ENCODE peak calls at places on chromosome 9, in seven cellular contexts. U is GM20000, M is AG09309, N is activated B cell treated with CpG ODN at 0.5 μM for 24 hours, H is left ventricle myocardium inferior, F is choroid plexus epithelial cell, I is IMR-90. C is an unnamed sample.
A peak's percentile ranks its signal among the peaks of the same experiment; 100 is the strongest.

GRCh38 chr9:128627906-128628305 is 28.7 kb downstream of the DYNC2I2 start:
- DNase-seq in U (no peak), M (no peak), N (no peak), H (no peak), F (no peak), I (no peak), C (no peak)

GRCh38 chr9:118522093-118523028 is 818.2 kb downstream of the TLR4 start:
- DNase-seq in U (peak; percentile 51), M (no peak), N (no peak), H (peak; percentile 23), F (peak; percentile 90), I (no peak), C (peak; percentile 90)

GRCh38 chr9:20811872-20812271 is 127.8 kb downstream of the FOCAD start:
- DNase-seq in U (no peak), M (no peak), N (no peak), H (no peak), F (peak; percentile 53), I (peak; percentile 76), C (no peak)

GRCh38 chr9:126219717-126220116 is 106.9 kb upstream of the MVB12B start:
- DNase-seq in U (no peak), M (no peak), N (no peak), H (no peak), F (no peak), I (no peak), C (peak; percentile 33)

GRCh38 chr9:20591223-20591622 is 31.1 kb downstream of the MLLT3 start:
- DNase-seq in U (no peak), M (no peak), N (no peak), H (no peak), F (peak; percentile 27), I (peak; percentile 69), C (no peak)

GRCh38 chr9:137293482-137294090 is 8.5 kb downstream of the NRARP start:
- DNase-seq in U (no peak), M (no peak), N (no peak), H (no peak), F (no peak), I (no peak), C (no peak)

GRCh38 chr9:107734231-107735014 is 244.9 kb upstream of the KLF4 start:
- DNase-seq in U (no peak), M (peak; percentile 91), N (no peak), H (peak; percentile 31), F (peak; percentile 96), I (peak; percentile 96), C (no peak)

GRCh38 chr9:2241461-2241874 is 226.3 kb downstream of the SMARCA2 start:
- DNase-seq in U (peak; percentile 9), M (peak; percentile 72), N (no peak), H (peak; percentile 30), F (peak; percentile 97), I (peak; percentile 86), C (peak; percentile 95)

GRCh38 chr9:71609453-71609840 is 158.9 kb downstream of the CEMIP2 start:
- DNase-seq in U (no peak), M (no peak), N (no peak), H (no peak), F (peak; percentile 41), I (no peak), C (no peak)

GRCh38 chr9:129441852-129442251 is 179.0 kb downstream of the C9orf50 start:
- DNase-seq in U (no peak), M (no peak), N (no peak), H (no peak), F (no peak), I (no peak), C (no peak)

GRCh38 chr9:136576269-136576626 is 30.4 kb upstream of the NOTCH1 start:
- DNase-seq in U (no peak), M (no peak), N (no peak), H (no peak), F (no peak), I (peak; percentile 33), C (no peak)

GRCh38 chr9:112777914-112778313 is 27.4 kb downstream of the SNX30 start:
- DNase-seq in U (no peak), M (no peak), N (no peak), H (no peak), F (no peak), I (peak; percentile 38), C (no peak)

GRCh38 chr9:69173497-69173890 is 583 bp upstream of the TJP2 start:
- DNase-seq in U (no peak), M (no peak), N (no peak), H (no peak), F (no peak), I (no peak), C (peak; percentile 86)

GRCh38 chr9:136585531-136586120 is 39.8 kb upstream of the NOTCH1 start:
- DNase-seq in U (no peak), M (no peak), N (no peak), H (no peak), F (no peak), I (no peak), C (no peak)

GRCh38 chr9:14313951-14314423 is at the start of gene NFIB:
- DNase-seq in U (peak; percentile 49), M (no peak), N (no peak), H (peak; percentile 58), F (peak; percentile 53), I (peak; percentile 24), C (peak; percentile 79)

C was measured in GM23338.